ENCODE peak calls at places on chromosome 7, in four cellular contexts. One of them, this sample, is unnamed.

GRCh38 chr7:99083733-99084132 is 60.2 kb downstream of the SMURF1 start:
- DNase-seq in AG04450: no peak
- DNase-seq in left cardiac atrium: no peak
- DNase-seq in fibroblast of mammary gland: no peak
- DNase-seq in this sample: no peak

GRCh38 chr7:80907612-80908011 is 11.2 kb downstream of the SEMA3C start:
- DNase-seq in fibroblast of mammary gland: no peak
- DNase-seq in left cardiac atrium: no peak
- DNase-seq in AG04450: no peak
- DNase-seq in this sample: no peak

GRCh38 chr7:1236132-1236655 is 3.5 kb downstream of the UNCX start:
- DNase-seq in AG04450: no peak
- DNase-seq in fibroblast of mammary gland: no peak
- DNase-seq in left cardiac atrium: no peak
- DNase-seq in this sample: no peak

GRCh38 chr7:80348221-80348620 is 163.6 kb downstream of the GNAT3 start:
- DNase-seq in AG04450: no peak
- DNase-seq in left cardiac atrium: no peak
- DNase-seq in fibroblast of mammary gland: no peak
- DNase-seq in this sample: no peak

GRCh38 chr7:130642383-130642782 is 26.2 kb downstream of the COPG2 start:
- DNase-seq in AG04450: no peak
- DNase-seq in left cardiac atrium: no peak
- DNase-seq in fibroblast of mammary gland: no peak
- DNase-seq in this sample: no peak

GRCh38 chr7:12831024-12831423 is 143.6 kb downstream of the ARL4A start:
- DNase-seq in left cardiac atrium: no peak
- DNase-seq in fibroblast of mammary gland: no peak
- DNase-seq in AG04450: no peak
- DNase-seq in this sample: no peak

GRCh38 chr7:42134276-42134871 is 102.6 kb downstream of the GLI3 start:
- DNase-seq in left cardiac atrium: no peak
- DNase-seq in AG04450: no peak
- DNase-seq in fibroblast of mammary gland: no peak
- DNase-seq in this sample: no peak

GRCh38 chr7:113159746-113160339 is 41.5 kb upstream of the SMIM30 start:
- DNase-seq in fibroblast of mammary gland: peak; percentile 49
- DNase-seq in AG04450: peak; percentile 3
- DNase-seq in left cardiac atrium: no peak
- DNase-seq in this sample: peak; percentile 57

GRCh38 chr7:35729966-35730345 is 35.0 kb upstream of the HERPUD2 start:
- DNase-seq in fibroblast of mammary gland: no peak
- DNase-seq in AG04450: no peak
- DNase-seq in left cardiac atrium: no peak
- DNase-seq in this sample: no peak

GRCh38 chr7:70459546-70459945 is 672.4 kb upstream of the GALNT17 start:
- DNase-seq in fibroblast of mammary gland: no peak
- DNase-seq in left cardiac atrium: no peak
- DNase-seq in AG04450: no peak
- DNase-seq in this sample: no peak

GRCh38 chr7:43915907-43916306 is 9.5 kb upstream of the URGCP start:
- DNase-seq in left cardiac atrium: no peak
- DNase-seq in fibroblast of mammary gland: no peak
- DNase-seq in AG04450: no peak
- DNase-seq in this sample: no peak

GRCh38 chr7:134932707-134933370 is 53.5 kb upstream of the AGBL3 start:
- DNase-seq in AG04450: no peak
- DNase-seq in left cardiac atrium: peak; percentile 68
- DNase-seq in fibroblast of mammary gland: peak; percentile 78
- DNase-seq in this sample: peak; percentile 58

GRCh38 chr7:55964802-55965470 is 551 bp downstream of the NIPSNAP2 start:
- DNase-seq in left cardiac atrium: peak; percentile 90
- DNase-seq in AG04450: no peak
- DNase-seq in fibroblast of mammary gland: peak; percentile 44
- DNase-seq in this sample: peak; percentile 72

GRCh38 chr7:112481833-112482669 is 1.3 kb downstream of the LSMEM1 start:
- DNase-seq in AG04450: no peak
- DNase-seq in left cardiac atrium: peak; percentile 47
- DNase-seq in fibroblast of mammary gland: peak; percentile 89
- DNase-seq in this sample: peak; percentile 98

GRCh38 chr7:88835147-88835728 is 39.7 kb upstream of the TEX47 start:
- DNase-seq in fibroblast of mammary gland: peak; percentile 26
- DNase-seq in left cardiac atrium: no peak
- DNase-seq in AG04450: no peak
- DNase-seq in this sample: peak; percentile 4

GRCh38 chr7:142932386-142933091 is 1.0 kb downstream of the TRPV5 start:
- DNase-seq in AG04450: no peak
- DNase-seq in left cardiac atrium: no peak
- DNase-seq in fibroblast of mammary gland: no peak
- DNase-seq in this sample: no peak

This sample was measured in EH.